ENCODE peak calls at places on chromosomes 1 and 21, in four cellular contexts. F is fibroblast of the aortic adventitia, O is WTC11, A is AG04450. B is an unnamed sample.

GRCh38 chr1:19400875-19401854 is 84.2 kb downstream of the CAPZB start:
- DNase-seq in F (no peak), O (no peak), A (no peak), B (no peak)

GRCh38 chr1:37655274-37655673 is 20.6 kb upstream of the RSPO1 start:
- DNase-seq in F (no peak), O (no peak), A (no peak), B (no peak)

GRCh38 chr1:110674337-110675059 is at the start of gene KCNA3:
- DNase-seq in F (no peak), O (peak), A (no peak), B (peak)

GRCh38 chr1:164707868-164708331 is 148.9 kb downstream of the PBX1 start:
- DNase-seq in F (peak), O (no peak), A (no peak), B (no peak)

GRCh38 chr1:23963617-23964234 is 4.1 kb downstream of the PNRC2 start:
- DNase-seq in F (no peak), O (no peak), A (no peak), B (no peak)

GRCh38 chr1:6208723-6209660 is 3.1 kb downstream of the RNF207 start:
- DNase-seq in F (no peak), O (peak), A (no peak), B (peak)

GRCh38 chr1:22953392-22954141 is 19.1 kb downstream of the LACTBL1 start:
- DNase-seq in F (no peak), O (peak), A (no peak), B (no peak)

GRCh38 chr21:38376235-38376634 is 119.4 kb downstream of the KCNJ15 start:
- DNase-seq in F (no peak), O (no peak), A (no peak), B (no peak)

GRCh38 chr1:198880818-198881597 is 242.2 kb downstream of the PTPRC start:
- DNase-seq in F (peak), O (no peak), A (peak), B (no peak)

GRCh38 chr1:27873671-27874384 is 1.5 kb downstream of the THEMIS2 start:
- DNase-seq in F (no peak), O (no peak), A (no peak), B (no peak)

GRCh38 chr1:6438047-6438525 is 13.5 kb downstream of the ESPN start:
- DNase-seq in F (peak), O (peak), A (no peak), B (peak)

GRCh38 chr1:76074321-76075187 is at the start of gene ST6GALNAC3:
- DNase-seq in F (peak), O (peak), A (peak), B (peak)

GRCh38 chr1:226628624-226629155 is 80.1 kb downstream of the STUM start:
- DNase-seq in F (no peak), O (no peak), A (no peak), B (no peak)

GRCh38 chr1:25120286-25120685 is 112.0 kb downstream of the SYF2 start:
- DNase-seq in F (no peak), O (no peak), A (no peak), B (no peak)

GRCh38 chr1:93964777-93965200 is 55.6 kb upstream of the GCLM start:
- DNase-seq in F (peak), O (no peak), A (no peak), B (no peak)

GRCh38 chr1:59433440-59433813 is 136.5 kb downstream of the FGGY start:
- DNase-seq in F (peak), O (no peak), A (no peak), B (no peak)

GRCh38 chr1:177902151-177902765 is 67.6 kb downstream of the SEC16B start:
- DNase-seq in F (no peak), O (no peak), A (no peak), B (no peak)

GRCh38 chr1:156464335-156464734 is 36.2 kb downstream of the MEF2D start:
- DNase-seq in F (no peak), O (no peak), A (no peak), B (no peak)

GRCh38 chr1:202282017-202282335 is 59.8 kb downstream of the UBE2T start:
- DNase-seq in F (no peak), O (no peak), A (no peak), B (no peak)

GRCh38 chr1:70361727-70362413 is 7.3 kb upstream of the ANKRD13C start:
- DNase-seq in F (peak), O (no peak), A (peak), B (no peak)

GRCh38 chr1:72432645-72433267 is 150.4 kb upstream of the NEGR1 start:
- DNase-seq in F (no peak), O (no peak), A (no peak), B (no peak)

GRCh38 chr1:45348966-45349677 is 8.9 kb upstream of the MUTYH start:
- DNase-seq in F (peak), O (no peak), A (no peak), B (no peak)

GRCh38 chr1:232508161-232508661 is 121.7 kb downstream of the SIPA1L2 start:
- DNase-seq in F (no peak), O (no peak), A (no peak), B (no peak)

GRCh38 chr1:189816558-189816957 is 661.1 kb downstream of the BRINP3 start:
- DNase-seq in F (no peak), O (no peak), A (no peak), B (no peak)

GRCh38 chr1:197178998-197179397 is 32.5 kb upstream of the ASPM start:
- DNase-seq in F (peak), O (no peak), A (no peak), B (no peak)

GRCh38 chr21:46543306-46543705 is 61.6 kb downstream of the S100B start:
- DNase-seq in F (no peak), O (no peak), A (no peak), B (no peak)

GRCh38 chr1:184881941-184882648 is 92.2 kb downstream of the NIBAN1 start:
- DNase-seq in F (peak), O (no peak), A (no peak), B (no peak)

GRCh38 chr1:99685516-99686180 is 39.7 kb downstream of the PALMD start:
- DNase-seq in F (peak), O (peak), A (peak), B (peak)

GRCh38 chr21:36381841-36382589 is 3.2 kb upstream of the CHAF1B start:
- DNase-seq in F (peak), O (no peak), A (no peak), B (no peak)

GRCh38 chr1:55970711-55971110 is 608.7 kb downstream of the PLPP3 start:
- DNase-seq in F (peak), O (no peak), A (no peak), B (no peak)

GRCh38 chr1:118077331-118078055 is 107.5 kb downstream of the SPAG17 start:
- DNase-seq in F (peak), O (no peak), A (peak), B (no peak)

GRCh38 chr1:52142220-52143153 is 598 bp downstream of the ZFYVE9 start:
- DNase-seq in F (peak), O (peak), A (no peak), B (peak)
- TF ChIP-seq CTCF in F (no peak), O (no peak), A (no peak), B (peak)

GRCh38 chr1:16999863-17000262 is 11.9 kb downstream of the ATP13A2 start:
- DNase-seq in F (no peak), O (no peak), A (no peak), B (no peak)
- TF ChIP-seq CTCF in F (peak), O (no peak), A (no peak), B (no peak)

GRCh38 chr1:182917386-182917785 is 35.6 kb downstream of the SHCBP1L start:
- DNase-seq in F (no peak), O (no peak), A (no peak), B (no peak)
- TF ChIP-seq CTCF in F (no peak), O (no peak), A (no peak), B (no peak)

GRCh38 chr1:151499355-151499754 is 11.8 kb upstream of the CGN start:
- DNase-seq in F (no peak), O (no peak), A (no peak), B (no peak)

GRCh38 chr1:151499930-151500329 is 11.3 kb upstream of the CGN start:
- DNase-seq in F (no peak), O (no peak), A (no peak), B (no peak)

GRCh38 chr1:151502859-151503509 is 8.2 kb upstream of the CGN start:
- DNase-seq in F (no peak), O (no peak), A (no peak), B (no peak)

GRCh38 chr1:151502035-151502728 is 9.0 kb upstream of the CGN start:
- DNase-seq in F (no peak), O (no peak), A (no peak), B (no peak)

DNA sequence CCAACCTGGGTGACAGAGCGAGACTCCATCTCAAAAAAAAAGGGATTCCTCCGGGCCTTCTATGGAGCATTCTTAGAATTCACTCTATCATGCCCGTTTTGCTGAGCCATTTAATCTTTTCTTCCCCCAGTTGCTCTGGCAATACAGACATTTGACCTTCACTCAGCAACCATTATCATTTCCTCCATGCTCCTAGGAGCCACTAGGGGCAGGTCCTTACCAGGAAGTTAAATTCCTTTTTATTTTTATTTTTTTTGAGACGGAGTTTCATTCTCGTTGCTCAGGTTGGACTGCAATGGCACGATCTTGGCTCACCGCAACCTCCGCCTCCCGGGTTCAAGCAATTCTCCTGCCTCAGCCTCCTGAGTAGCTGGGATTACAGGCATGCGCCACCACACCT is 9.7 kb upstream of the CGN start:
- DNase-seq in F (no peak), O (no peak), A (no peak), B (no peak)
- TF ChIP-seq CTCF in F (peak), O (no peak), A (peak), B (peak)

DNA sequence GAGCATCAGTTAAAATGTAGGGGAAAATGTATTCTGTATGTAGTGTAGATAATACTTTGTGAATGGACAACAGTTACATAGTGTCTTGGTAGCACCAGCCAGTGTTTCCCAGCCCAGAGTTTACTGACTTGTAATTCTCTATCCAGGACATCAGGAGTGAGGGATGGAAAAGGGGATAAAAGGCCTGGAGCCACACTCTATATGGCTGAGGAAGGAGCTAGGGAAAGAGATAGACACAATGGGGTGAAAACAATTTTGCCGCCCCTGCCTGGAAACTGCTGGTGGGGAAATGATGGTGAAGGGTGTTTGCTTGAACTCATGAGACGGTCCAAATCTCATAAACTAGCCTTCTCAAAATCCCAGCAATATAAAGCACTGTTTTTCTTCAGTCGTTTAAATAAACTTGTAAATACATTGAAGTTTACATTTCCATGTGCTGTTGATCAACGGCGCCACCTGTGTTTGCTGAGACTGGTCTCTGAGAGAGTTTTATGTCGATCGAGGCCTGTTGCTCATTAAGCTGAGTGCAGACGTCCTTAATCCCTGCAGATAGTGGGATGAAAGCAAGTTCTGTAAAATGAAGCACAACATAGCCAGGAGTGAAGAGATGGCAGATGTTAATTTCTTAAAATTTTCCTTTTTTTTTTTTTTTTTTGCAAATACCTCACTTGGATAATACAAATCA is 27.9 kb upstream of the AGO1 start:
- DNase-seq in F (no peak), O (peak), A (no peak), B (no peak)
- TF ChIP-seq CTCF in F (no peak), O (no peak), A (no peak), B (no peak)

GRCh38 chr21:16608209-16608830 is 878.5 kb downstream of the USP25 start:
- DNase-seq in F (peak), O (no peak), A (no peak), B (no peak)
- TF ChIP-seq CTCF in F (peak), O (no peak), A (peak), B (no peak)

DNA sequence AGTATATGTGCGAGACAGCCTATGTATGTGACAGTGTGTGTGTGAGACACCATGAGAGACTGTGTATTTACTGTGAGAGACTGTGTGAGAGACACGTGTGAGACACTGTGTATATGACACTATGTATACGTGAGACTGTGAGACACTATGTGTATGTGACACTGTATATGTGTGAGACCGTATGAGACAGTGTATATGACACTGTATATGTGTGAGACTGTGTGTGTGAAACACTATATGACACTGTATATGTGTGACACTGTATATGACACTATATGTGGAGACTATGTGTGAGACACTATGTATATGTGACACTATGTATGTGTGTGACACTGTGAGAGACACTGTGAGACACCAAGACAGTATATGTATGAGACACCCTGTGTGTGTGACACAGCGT is 52.9 kb upstream of the KDM4A start:
- DNase-seq in F (no peak), O (no peak), A (no peak), B (no peak)
- TF ChIP-seq CTCF in F (no peak), O (no peak), A (no peak), B (no peak)

GRCh38 chr1:155326659-155327058 is 6.0 kb downstream of the RUSC1 start:
- DNase-seq in F (no peak), O (no peak), A (no peak), B (no peak)

GRCh38 chr1:155326020-155326526 is 5.4 kb downstream of the RUSC1 start:
- DNase-seq in F (no peak), O (no peak), A (no peak), B (no peak)

GRCh38 chr1:155329980-155330598 is 9.4 kb downstream of the RUSC1 start:
- DNase-seq in F (no peak), O (no peak), A (no peak), B (no peak)

GRCh38 chr1:155325596-155325893 is 4.9 kb downstream of the RUSC1 start:
- DNase-seq in F (no peak), O (no peak), A (no peak), B (no peak)

DNA sequence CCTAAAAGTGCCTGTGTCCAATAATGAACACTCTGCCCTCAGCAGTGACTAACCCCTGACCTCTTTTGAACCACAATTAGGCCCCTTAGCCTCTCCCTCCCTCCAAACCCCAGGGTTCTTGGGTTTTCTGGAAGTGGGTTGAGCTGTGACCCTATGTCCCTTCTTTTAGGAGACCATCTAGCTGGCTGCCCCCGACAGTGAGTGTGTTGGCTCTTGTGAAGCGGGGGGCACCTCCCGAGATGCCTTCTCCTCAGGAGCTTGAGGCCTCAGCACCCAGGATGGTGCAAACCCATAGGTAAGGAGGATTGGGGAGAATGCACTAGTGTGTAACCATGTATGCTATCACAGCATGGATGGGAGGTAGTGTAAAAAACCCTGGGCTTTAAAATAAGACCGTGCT is 7.3 kb downstream of the RUSC1 start:
- DNase-seq in F (no peak), O (no peak), A (no peak), B (no peak)
- TF ChIP-seq CTCF in F (no peak), O (no peak), A (no peak), B (no peak)